ENCODE peak calls at places on chromosomes 11 and 22, in nine cellular contexts. S is PC-3, I is GM06990, E is neural progenitor cell, T is spleen, C is AG10803, O is A549, J is lower leg skin, Z is fibroblast of lung. Q is an unnamed sample.

GRCh38 chr11:1763796-1764661 is at the start of gene CTSD:
- DNase-seq in Z (peak; percentile 70), I (peak; percentile 82), S (peak; percentile 72), T (peak; percentile 97), C (peak; percentile 69), O (peak; percentile 84), J (peak; percentile 97), E (peak; percentile 93), Q (peak; percentile 72)

GRCh38 chr11:134157451-134157850 is 66.3 kb downstream of the NCAPD3 start:
- DNase-seq in J (no peak), C (no peak), Z (no peak), O (no peak), I (no peak), E (no peak), T (no peak), S (no peak), Q (no peak)

GRCh38 chr11:2673871-2674471 is 25.8 kb downstream of the KCNQ1OT1 start:
- DNase-seq in C (no peak), I (no peak), E (no peak), Z (peak; percentile 32), J (peak; percentile 53), O (no peak), S (no peak), T (peak; percentile 62), Q (no peak)

GRCh38 chr22:43554259-43554636 is 142.4 kb downstream of the MPPED1 start:
- DNase-seq in J (no peak), Z (no peak), E (no peak), S (no peak), C (no peak), I (no peak), O (no peak), T (no peak), Q (no peak)

GRCh38 chr22:27782065-27782464 is 19.5 kb downstream of the MN1 start:
- DNase-seq in C (no peak), Z (no peak), S (no peak), E (no peak), I (no peak), O (no peak), T (no peak), J (no peak), Q (no peak)

GRCh38 chr11:27860811-27861210 is 160.6 kb upstream of the BDNF start:
- DNase-seq in S (no peak), O (no peak), T (no peak), Z (peak; percentile 10), E (no peak), C (no peak), I (no peak), J (no peak), Q (no peak)

GRCh38 chr11:65651589-65652510 is 10.9 kb downstream of the RELA start:
- DNase-seq in O (no peak), Z (peak; percentile 39), E (no peak), I (peak; percentile 15), J (no peak), T (peak; percentile 88), S (peak; percentile 85), C (no peak), Q (peak; percentile 46)

GRCh38 chr22:42357221-42357620 is 75.0 kb downstream of the NFAM1 start:
- DNase-seq in J (no peak), Z (no peak), I (no peak), S (peak; percentile 35), O (no peak), E (no peak), T (no peak), C (no peak), Q (no peak)

GRCh38 chr22:41003041-41003440 is 51.9 kb downstream of the RBX1 start:
- DNase-seq in Z (no peak), J (no peak), C (no peak), I (no peak), S (peak; percentile 39), O (no peak), E (no peak), T (no peak), Q (no peak)

GRCh38 chr11:2927493-2927800 is 1.8 kb downstream of the PHLDA2 start:
- DNase-seq in T (peak; percentile 47), S (no peak), C (no peak), E (no peak), I (no peak), J (no peak), O (no peak), Z (no peak), Q (no peak)

GRCh38 chr11:20647976-20648565 is 21.3 kb upstream of the NELL1 start:
- DNase-seq in T (no peak), O (peak; percentile 41), S (peak; percentile 71), J (peak; percentile 50), E (peak; percentile 63), I (no peak), Z (peak; percentile 18), C (peak; percentile 39), Q (peak; percentile 62)

GRCh38 chr11:100876826-100877545 is 189.9 kb downstream of the ARHGAP42 start:
- DNase-seq in E (no peak), I (no peak), J (no peak), T (no peak), O (peak; percentile 27), S (peak; percentile 83), C (peak; percentile 96), Z (peak; percentile 98), Q (peak; percentile 98)

GRCh38 chr22:46579751-46580449 is 40.3 kb upstream of the GRAMD4 start:
- DNase-seq in T (peak; percentile 73), S (no peak), Z (no peak), E (no peak), O (no peak), I (no peak), J (peak; percentile 84), C (no peak), Q (no peak)

GRCh38 chr22:46580940-46581579 is 39.1 kb upstream of the GRAMD4 start:
- DNase-seq in O (no peak), T (peak; percentile 28), J (peak; percentile 59), C (no peak), E (no peak), Z (no peak), I (no peak), S (no peak), Q (no peak)

GRCh38 chr22:46578251-46578823 is 40.9 kb upstream of the CELSR1 start:
- DNase-seq in Z (no peak), J (no peak), E (no peak), C (no peak), T (peak; percentile 76), I (no peak), S (no peak), O (no peak), Q (no peak)

GRCh38 chr22:46577361-46578249 is 40.2 kb upstream of the CELSR1 start:
- DNase-seq in S (no peak), T (peak; percentile 86), E (peak; percentile 11), C (no peak), I (no peak), O (no peak), J (no peak), Z (no peak), Q (no peak)

GRCh38 chr22:46578824-46579561 is 41.2 kb upstream of the GRAMD4 start:
- DNase-seq in C (peak; percentile 54), I (no peak), O (no peak), S (no peak), Z (peak; percentile 37), T (peak; percentile 72), J (no peak), E (peak; percentile 37), Q (peak; percentile 35)
- H3K4me3 ChIP-seq in C (peak overlapping the region; percentile 72), I (no peak overlapping the region), O (no peak overlapping the region), S (no peak overlapping the region), Z (no peak overlapping the region), T (no peak overlapping the region), J (no peak overlapping the region), E (no peak overlapping the region), Q (peak overlapping the region; percentile 81)

DNA sequence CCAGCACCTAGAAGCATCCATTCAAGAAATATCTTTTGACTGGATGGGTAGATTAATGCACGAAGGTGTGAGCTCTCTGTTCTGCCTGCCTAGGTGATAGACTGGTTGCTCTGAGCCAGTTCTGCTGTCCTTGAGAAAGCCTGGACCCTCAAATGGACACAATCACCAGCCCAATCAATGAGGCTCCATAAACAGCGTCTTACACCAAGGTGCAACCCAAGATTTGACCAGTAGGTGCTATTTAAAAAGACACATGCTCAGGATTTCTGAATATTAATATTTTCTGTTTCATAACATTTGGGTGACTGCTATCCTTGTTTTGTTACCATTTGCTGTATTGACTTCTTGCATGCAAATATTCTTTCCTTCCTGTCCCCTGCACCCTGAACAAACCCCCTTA is 39.0 kb downstream of the PAMR1 start:
- DNase-seq in O (peak; percentile 22), I (no peak), Z (no peak), C (no peak), J (no peak), T (no peak), E (no peak), S (peak; percentile 25), Q (no peak)
- TF ChIP-seq CTCF in O (no peak), I (no peak), Z (no peak), C (no peak), J (no peak), T (no peak), E (no peak), S (no peak), Q (peak; percentile 17)

DNA sequence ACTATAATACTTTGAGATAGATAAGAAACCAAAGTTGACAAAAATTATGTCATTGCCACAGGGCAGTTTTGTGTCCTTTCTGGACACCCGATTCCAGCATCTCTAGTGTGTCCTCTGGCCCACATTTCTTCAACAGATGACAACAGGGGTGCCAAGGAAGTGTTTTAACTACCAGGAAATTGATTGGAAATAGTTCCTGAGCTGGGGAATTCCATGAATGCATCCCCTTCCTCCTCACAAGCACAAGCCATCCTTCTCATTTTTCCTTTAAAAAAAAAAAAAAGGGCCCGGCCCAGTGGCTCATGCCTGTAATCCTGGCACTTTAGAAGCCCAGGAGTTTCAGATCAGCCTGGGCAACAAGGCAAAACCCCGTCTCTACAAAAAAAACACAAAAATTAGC is 690 bp upstream of the B3GAT3 start:
- DNase-seq in S (no peak), J (no peak), O (no peak), I (no peak), T (no peak), Z (no peak), C (no peak), E (peak; percentile 28), Q (no peak)
- H3K4me3 ChIP-seq in S (no peak overlapping the region), J (no peak overlapping the region), O (peak overlapping the region; percentile 20), I (no peak overlapping the region), T (peak overlapping the region; percentile 78), Z (no peak overlapping the region), C (peak overlapping the region; percentile 48), E (peak overlapping the region; percentile 76), Q (no peak overlapping the region)

GRCh38 chr22:30325724-30326703 is 727 bp downstream of the TBC1D10A start:
- DNase-seq in T (no peak), C (no peak), J (peak; percentile 90), O (no peak), Z (no peak), S (no peak), I (no peak), E (peak; percentile 12), Q (no peak)

GRCh38 chr22:30328466-30329049 is 1.8 kb upstream of the TBC1D10A start:
- DNase-seq in T (no peak), S (no peak), Z (peak; percentile 39), O (no peak), E (no peak), J (no peak), C (peak; percentile 52), I (no peak), Q (no peak)

GRCh38 chr22:30326704-30327362 is at the start of gene TBC1D10A:
- DNase-seq in S (peak; percentile 92), T (peak; percentile 97), C (peak; percentile 89), J (peak; percentile 97), E (peak; percentile 98), Z (peak; percentile 87), O (peak; percentile 87), I (peak; percentile 96), Q (peak; percentile 72)

GRCh38 chr22:30325065-30325720 is 1.5 kb downstream of the TBC1D10A start:
- DNase-seq in C (peak; percentile 87), S (peak; percentile 67), O (peak; percentile 54), I (no peak), Z (peak; percentile 88), T (no peak), E (peak; percentile 50), J (peak; percentile 93), Q (peak; percentile 83)

GRCh38 chr22:30327864-30328345 is 1.2 kb upstream of the TBC1D10A start:
- DNase-seq in S (peak; percentile 60), J (no peak), O (peak; percentile 31), E (peak; percentile 31), I (no peak), Z (no peak), T (no peak), C (no peak), Q (no peak)
- TF ChIP-seq CTCF in S (peak; percentile 58), J (no peak), O (no peak), E (peak; percentile 38), I (peak; percentile 6), Z (no peak), T (no peak), C (no peak), Q (no peak)